ENCODE peak calls at places on chromosomes 3 and 15, in seven cellular contexts. A, R, P, Y, N, T and J are unnamed samples.

GRCh38 chr3:109553573-109554371 is 216.4 kb upstream of the DPPA4 start:
- DNase-seq in Y (no peak), N (no peak), A (no peak), R (no peak), P (no peak), T (peak; percentile 15), J (no peak)

GRCh38 chr3:195771651-195772300 is 40.0 kb downstream of the MUC4 start:
- DNase-seq in A (no peak), Y (no peak), T (no peak), P (no peak), R (no peak), N (no peak), J (no peak)

GRCh38 chr3:16407365-16407764 is 106.1 kb downstream of the RFTN1 start:
- DNase-seq in R (no peak), A (no peak), T (no peak), Y (no peak), N (no peak), P (no peak), J (no peak)

GRCh38 chr3:22684739-22685138 is 518.4 kb upstream of the UBE2E2 start:
- DNase-seq in A (no peak), P (no peak), N (no peak), R (no peak), T (no peak), Y (no peak), J (no peak)

GRCh38 chr15:82098674-82099073 is 52.9 kb upstream of the MEX3B start:
- DNase-seq in A (no peak), Y (no peak), P (no peak), T (no peak), R (no peak), N (no peak), J (no peak)

GRCh38 chr15:55606214-55606613 is 18.1 kb upstream of the PYGO1 start:
- DNase-seq in P (no peak), N (no peak), A (no peak), R (no peak), Y (no peak), T (no peak), J (no peak)

GRCh38 chr3:119292666-119293065 is 1.5 kb upstream of the ARHGAP31 start:
- DNase-seq in P (no peak), R (no peak), Y (no peak), N (peak; percentile 13), A (no peak), T (no peak), J (no peak)

GRCh38 chr3:169383770-169384169 is 279.7 kb downstream of the MECOM start:
- DNase-seq in A (no peak), N (no peak), P (no peak), R (no peak), Y (no peak), T (no peak), J (no peak)

GRCh38 chr3:55413236-55413635 is 73.9 kb downstream of the WNT5A start:
- DNase-seq in R (no peak), N (no peak), A (no peak), Y (no peak), P (no peak), T (no peak), J (no peak)

GRCh38 chr3:11434697-11435096 is 162.5 kb downstream of the ATG7 start:
- DNase-seq in A (no peak), R (no peak), P (no peak), Y (no peak), N (no peak), T (no peak), J (no peak)

GRCh38 chr15:37101634-37102314 is 1.4 kb upstream of the MEIS2 start:
- DNase-seq in A (no peak), P (peak; percentile 38), T (peak; percentile 82), N (no peak), Y (peak; percentile 48), R (peak; percentile 86), J (no peak)

GRCh38 chr15:90994059-90994416 is 297 bp downstream of the PRC1 start:
- DNase-seq in T (no peak), R (no peak), N (peak; percentile 6), Y (peak; percentile 12), P (no peak), A (no peak), J (no peak)

GRCh38 chr3:121942116-121942786 is 48.0 kb downstream of the SLC15A2 start:
- DNase-seq in R (no peak), T (no peak), Y (no peak), A (no peak), N (no peak), P (no peak), J (no peak)

GRCh38 chr15:99911824-99912223 is 178.6 kb upstream of the LYSMD4 start:
- DNase-seq in Y (no peak), N (no peak), T (no peak), P (peak; percentile 61), A (no peak), R (no peak), J (peak; percentile 64)

GRCh38 chr3:4515896-4516295 is 22.7 kb downstream of the ITPR1 start:
- DNase-seq in N (no peak), Y (no peak), P (no peak), A (no peak), T (no peak), R (no peak), J (no peak)

GRCh38 chr3:111781561-111782446 is 77.3 kb upstream of the PHLDB2 start:
- DNase-seq in N (no peak), Y (no peak), P (no peak), R (no peak), T (no peak), A (no peak), J (no peak)

GRCh38 chr3:32816439-32817194 is 1.2 kb upstream of the TRIM71 start:
- DNase-seq in Y (peak; percentile 93), T (peak; percentile 21), A (no peak), P (no peak), N (peak; percentile 16), R (no peak), J (no peak)

GRCh38 chr3:58434990-58435389 is 1.4 kb upstream of the PDHB start:
- DNase-seq in N (no peak), Y (peak; percentile 82), T (peak; percentile 41), P (no peak), A (no peak), R (no peak), J (no peak)

GRCh38 chr3:148815736-148816135 is 11.9 kb upstream of the CPB1 start:
- DNase-seq in A (no peak), Y (no peak), N (no peak), T (no peak), P (no peak), R (no peak), J (no peak)

GRCh38 chr3:33372218-33373081 is 67.8 kb downstream of the UBP1 start:
- DNase-seq in Y (peak; percentile 41), N (peak; percentile 32), T (peak; percentile 77), R (no peak), P (peak; percentile 76), A (peak; percentile 41), J (no peak)

GRCh38 chr3:6860911-6861330 is at the start of gene GRM7:
- DNase-seq in N (no peak), R (peak; percentile 55), Y (peak; percentile 58), P (no peak), T (peak; percentile 79), A (no peak), J (no peak)

GRCh38 chr3:151085889-151086483 is 522 bp downstream of the MED12L start:
- DNase-seq in T (no peak), R (peak; percentile 41), Y (peak; percentile 57), N (peak; percentile 8), P (no peak), A (no peak), J (no peak)

GRCh38 chr3:156551261-156551660 is 3.7 kb downstream of the SSR3 start:
- DNase-seq in T (peak; percentile 39), A (no peak), N (no peak), Y (no peak), P (no peak), R (no peak), J (no peak)

GRCh38 chr3:127072221-127072771 is 89.4 kb downstream of the PLXNA1 start:
- DNase-seq in A (no peak), P (no peak), N (no peak), T (no peak), Y (no peak), R (no peak), J (no peak)

GRCh38 chr3:54681706-54682105 is 246.2 kb downstream of the LRTM1 start:
- DNase-seq in A (no peak), P (no peak), N (no peak), T (no peak), Y (no peak), R (no peak), J (no peak)

GRCh38 chr15:83653639-83654378 is at the start of gene ADAMTSL3:
- DNase-seq in R (peak; percentile 68), N (no peak), Y (peak; percentile 64), T (peak; percentile 11), A (no peak), P (no peak), J (no peak)

GRCh38 chr3:132445812-132446211 is 28.5 kb downstream of the DNAJC13 start:
- DNase-seq in A (no peak), R (no peak), T (peak; percentile 23), P (peak; percentile 81), N (no peak), Y (no peak), J (peak; percentile 40)

GRCh38 chr3:23096041-23096440 is 107.1 kb upstream of the UBE2E2 start:
- DNase-seq in N (no peak), A (no peak), P (no peak), R (no peak), T (peak; percentile 29), Y (no peak), J (no peak)

GRCh38 chr3:38362825-38363224 is 16.2 kb downstream of the XYLB start:
- DNase-seq in P (no peak), R (no peak), A (no peak), N (no peak), Y (no peak), T (no peak), J (no peak)

GRCh38 chr3:117404153-117404552 is 694.6 kb downstream of the TUSC7 start:
- DNase-seq in N (no peak), T (no peak), R (no peak), Y (no peak), A (no peak), P (no peak), J (no peak)

GRCh38 chr15:87575896-87576295 is 680.6 kb downstream of the NTRK3 start:
- DNase-seq in Y (no peak), N (no peak), T (no peak), R (no peak), A (no peak), P (no peak), J (no peak)

GRCh38 chr3:135090020-135090717 is 295.1 kb downstream of the EPHB1 start:
- DNase-seq in R (no peak), T (no peak), N (no peak), A (no peak), P (no peak), Y (no peak), J (no peak)

GRCh38 chr3:12371525-12372140 is 82.8 kb downstream of the PPARG start:
- DNase-seq in Y (no peak), P (no peak), T (peak; percentile 64), A (no peak), N (no peak), R (peak; percentile 34), J (no peak)

GRCh38 chr3:154684021-154684420 is 254.0 kb upstream of the GPR149 start:
- DNase-seq in A (no peak), Y (no peak), R (no peak), P (no peak), T (no peak), N (no peak), J (no peak)

GRCh38 chr3:14297784-14298236 is 104.6 kb upstream of the SLC6A6 start:
- DNase-seq in R (peak; percentile 93), P (no peak), A (no peak), T (peak; percentile 13), N (no peak), Y (no peak), J (no peak)

GRCh38 chr3:115836944-115837343 is 213.6 kb downstream of the GAP43 start:
- DNase-seq in P (no peak), A (no peak), Y (no peak), R (no peak), T (peak; percentile 14), N (no peak), J (no peak)